ENCODE peak calls at places on chromosome 15, in seven cellular contexts. P, B, R, S, H, U and X are unnamed samples.

GRCh38 chr15:73617310-73617709 is 15.9 kb downstream of the NPTN start:
- DNase-seq in S (no peak), B (no peak), U (no peak), R (no peak), P (no peak), H (no peak), X (no peak)

GRCh38 chr15:78909791-78910228 is 35.0 kb downstream of the CTSH start:
- DNase-seq in B (no peak), P (peak; percentile 63), S (peak; percentile 36), U (no peak), H (peak; percentile 25), R (no peak), X (no peak)

GRCh38 chr15:95840004-95840403 is 490.5 kb upstream of the NR2F2 start:
- DNase-seq in H (no peak), U (peak; percentile 51), P (peak; percentile 56), S (no peak), B (no peak), R (no peak), X (no peak)

GRCh38 chr15:73930790-73931281 is 4.6 kb downstream of the LOXL1 start:
- DNase-seq in H (no peak), P (peak; percentile 69), R (no peak), U (no peak), S (no peak), B (no peak), X (no peak)

GRCh38 chr15:57134877-57135276 is 216.4 kb downstream of the TCF12 start:
- DNase-seq in S (no peak), P (no peak), R (no peak), B (no peak), U (no peak), H (no peak), X (no peak)

GRCh38 chr15:55361048-55361447 is 42.0 kb downstream of the PIGB start:
- DNase-seq in R (no peak), B (no peak), U (no peak), H (no peak), P (no peak), S (no peak), X (no peak)

GRCh38 chr15:70055601-70056051 is 42.1 kb downstream of the TLE3 start:
- DNase-seq in P (no peak), S (no peak), H (no peak), U (no peak), B (no peak), R (no peak), X (no peak)

GRCh38 chr15:49468440-49468839 is 45.4 kb downstream of the FGF7 start:
- DNase-seq in P (peak; percentile 44), H (no peak), S (no peak), B (no peak), R (no peak), U (no peak), X (no peak)

GRCh38 chr15:78041946-78042345 is 35.6 kb downstream of the TBC1D2B start:
- DNase-seq in B (no peak), P (no peak), S (no peak), R (no peak), U (no peak), H (no peak), X (no peak)

GRCh38 chr15:62142736-62143135 is 22.3 kb downstream of the C2CD4B start:
- DNase-seq in U (no peak), B (no peak), R (no peak), H (no peak), S (no peak), P (no peak), X (no peak)

GRCh38 chr15:74200394-74200793 is 2.2 kb downstream of the STRA6 start:
- DNase-seq in P (peak; percentile 76), R (no peak), B (no peak), U (peak; percentile 32), H (no peak), S (no peak), X (peak; percentile 52)

GRCh38 chr15:79689030-79689429 is 207.8 kb downstream of the MTHFS start:
- DNase-seq in B (no peak), P (no peak), H (no peak), S (no peak), U (no peak), R (no peak), X (no peak)

GRCh38 chr15:38853608-38854007 is 289.0 kb upstream of the RASGRP1 start:
- DNase-seq in U (no peak), R (no peak), B (no peak), P (peak; percentile 35), S (no peak), H (peak; percentile 11), X (no peak)

GRCh38 chr15:71809346-71809745 is 1.0 kb upstream of the NR2E3 start:
- DNase-seq in R (no peak), P (no peak), B (no peak), U (no peak), S (no peak), H (no peak), X (no peak)

GRCh38 chr15:62739082-62739481 is 303.5 kb upstream of the TPM1 start:
- DNase-seq in R (peak; percentile 71), B (no peak), S (no peak), P (peak; percentile 24), U (no peak), H (no peak), X (no peak)

GRCh38 chr15:61835476-61836106 is 224.7 kb downstream of the VPS13C start:
- DNase-seq in U (peak; percentile 40), H (peak; percentile 29), R (no peak), P (peak; percentile 84), S (peak; percentile 38), B (peak; percentile 15), X (peak; percentile 32)

GRCh38 chr15:37133619-37134018 is 33.3 kb upstream of the MEIS2 start:
- DNase-seq in U (no peak), H (no peak), R (no peak), B (no peak), P (no peak), S (no peak), X (no peak)

GRCh38 chr15:60733196-60733595 is 254.3 kb upstream of the ICE2 start:
- DNase-seq in B (no peak), R (no peak), U (no peak), H (no peak), P (no peak), S (no peak), X (no peak)